ENCODE peak calls at places on chromosome 1, in six cellular contexts. E is AG04450; P is GM23248; M is activated CD8-positive, alpha-beta memory T cell treated with anti-CD3 and anti-CD28 coated beads for 48 hours; Y is activated naive CD4-positive, alpha-beta T cell; B is dermis blood vessel endothelial cell. I is an unnamed sample.

GRCh38 chr1:240831922-240832321 is 220.0 kb upstream of the GREM2 start:
- DNase-seq in E (no peak), P (peak; percentile 29), M (no peak), Y (no peak), B (peak; percentile 3), I (no peak)

GRCh38 chr1:39955547-39956539 is 898 bp downstream of the MFSD2A start:
- DNase-seq in E (no peak), P (peak; percentile 84), M (peak; percentile 36), Y (no peak), B (peak; percentile 53), I (peak; percentile 48)

GRCh38 chr1:196148367-196148970 is 459.8 kb downstream of the KCNT2 start:
- DNase-seq in E (peak; percentile 15), P (peak; percentile 42), M (no peak), Y (no peak), B (peak; percentile 52), I (peak; percentile 7)

GRCh38 chr1:87632232-87632631 is 303.6 kb downstream of the LMO4 start:
- DNase-seq in E (no peak), P (no peak), M (no peak), Y (no peak), B (no peak), I (no peak)

GRCh38 chr1:68375919-68376318 is 73.8 kb downstream of the RPE65 start:
- DNase-seq in E (no peak), P (peak; percentile 32), M (no peak), Y (no peak), B (no peak), I (peak; percentile 22)

GRCh38 chr1:161440312-161440894 is 64.9 kb upstream of the FCGR2A start:
- DNase-seq in E (no peak), P (peak; percentile 73), M (peak; percentile 66), Y (no peak), B (peak; percentile 77), I (peak; percentile 37)

GRCh38 chr1:154866995-154867795 is 2.9 kb downstream of the KCNN3 start:
- DNase-seq in E (peak; percentile 42), P (peak; percentile 93), M (no peak), Y (no peak), B (peak; percentile 76), I (peak; percentile 65)

GRCh38 chr1:18922319-18922726 is 20.0 kb upstream of the ALDH4A1 start:
- DNase-seq in E (peak; percentile 61), P (peak; percentile 95), M (no peak), Y (no peak), B (peak; percentile 77), I (peak; percentile 86)

GRCh38 chr1:25716320-25716719 is 83.7 kb upstream of the SELENON start:
- DNase-seq in E (no peak), P (no peak), M (no peak), Y (no peak), B (no peak), I (no peak)

GRCh38 chr1:109399326-109399957 is 1.7 kb upstream of the SORT1 start:
- DNase-seq in E (peak; percentile 23), P (peak; percentile 51), M (no peak), Y (no peak), B (peak; percentile 83), I (peak; percentile 77)

GRCh38 chr1:227937031-227937430 is 10.7 kb downstream of the WNT9A start:
- DNase-seq in E (no peak), P (no peak), M (no peak), Y (no peak), B (no peak), I (no peak)

GRCh38 chr1:200386416-200386815 is 23.4 kb downstream of the ZNF281 start:
- DNase-seq in E (no peak), P (no peak), M (no peak), Y (no peak), B (no peak), I (no peak)

I was measured in Ammon's horn.